ENCODE peak calls at places on chromosomes 6 and 20, in nine cellular contexts. P is nephron progenitor cell; S is stimulated activated naive CD4-positive, alpha-beta T cell; Y is GM12892; C is NCI-H2171 treated with DMSO at 0.1 percent for 48 hours; F is sigmoid colon; B is skeletal muscle cell; G is IMR-90; I is lower leg skin. V is an unnamed sample.
A peak's percentile ranks its signal among the peaks of the same experiment; 100 is the strongest.

GRCh38 chr6:155219858-155220301 is 43.9 kb upstream of the CLDN20 start:
- DNase-seq in Y (no peak), P (no peak), F (no peak), S (no peak), C (no peak), B (no peak), I (no peak), G (no peak), V (no peak)

GRCh38 chr6:26045046-26045938 is 41.9 kb upstream of the HFE start:
- DNase-seq in G (peak; percentile 94), C (peak; percentile 95), F (peak; percentile 94), S (peak; percentile 92), Y (no peak), B (peak; percentile 78), P (no peak), I (peak; percentile 91), V (peak; percentile 97)

GRCh38 chr6:169618526-169619490 is 83.0 kb downstream of the WDR27 start:
- DNase-seq in G (peak; percentile 97), S (no peak), Y (no peak), B (peak; percentile 73), C (peak; percentile 7), P (no peak), F (no peak), I (no peak), V (peak; percentile 46)

GRCh38 chr6:108839068-108839467 is 9.2 kb upstream of the ARMC2 start:
- DNase-seq in I (no peak), B (no peak), F (no peak), Y (no peak), G (no peak), S (no peak), P (peak; percentile 16), C (no peak), V (no peak)

GRCh38 chr6:33692760-33693158 is 18.7 kb downstream of the UQCC2 start:
- DNase-seq in P (no peak), C (no peak), Y (no peak), G (peak; percentile 7), I (no peak), B (no peak), F (no peak), S (peak; percentile 44), V (no peak)

GRCh38 chr6:132461958-132462357 is 51.0 kb downstream of the STX7 start:
- DNase-seq in F (no peak), C (no peak), G (no peak), Y (no peak), I (no peak), P (no peak), B (no peak), S (no peak), V (no peak)

GRCh38 chr6:41428402-41428994 is 93.1 kb downstream of the NCR2 start:
- DNase-seq in F (peak; percentile 84), C (peak; percentile 39), B (no peak), Y (no peak), P (no peak), G (no peak), S (no peak), I (peak; percentile 87), V (no peak)

GRCh38 chr6:15417811-15418210 is 171.9 kb downstream of the JARID2 start:
- DNase-seq in Y (no peak), S (no peak), I (no peak), B (no peak), P (no peak), G (peak; percentile 77), F (no peak), C (no peak), V (no peak)

GRCh38 chr6:100968934-100969333 is 87.8 kb upstream of the ASCC3 start:
- DNase-seq in C (peak; percentile 49), Y (no peak), F (no peak), G (no peak), I (no peak), S (no peak), P (no peak), B (no peak), V (no peak)

GRCh38 chr20:32523613-32524218 is 61.4 kb downstream of the NOL4L start:
- DNase-seq in P (no peak), S (peak; percentile 11), Y (no peak), B (no peak), I (no peak), G (no peak), F (no peak), C (no peak), V (no peak)

GRCh38 chr6:70813885-70814284 is 143.0 kb downstream of the B3GAT2 start:
- DNase-seq in G (no peak), F (no peak), C (no peak), S (no peak), P (no peak), I (no peak), B (no peak), Y (no peak), V (no peak)

GRCh38 chr6:74357329-74357728 is 661.3 kb downstream of the CD109 start:
- DNase-seq in G (peak; percentile 46), S (no peak), F (no peak), B (peak; percentile 23), P (no peak), C (no peak), Y (no peak), I (no peak), V (no peak)

GRCh38 chr6:98824163-98824906 is 10.0 kb upstream of the POU3F2 start:
- DNase-seq in B (no peak), I (no peak), F (no peak), P (peak; percentile 66), C (no peak), G (no peak), Y (no peak), S (no peak), V (no peak)

GRCh38 chr20:62292115-62292514 is 10.7 kb upstream of the ADRM1 start:
- DNase-seq in Y (no peak), B (no peak), I (no peak), C (no peak), F (no peak), P (no peak), S (no peak), G (no peak), V (no peak)